ENCODE peak calls at places on chromosomes 4 and X, in eight cellular contexts. One of them, this sample, is unnamed.

GRCh38 chrX:121160987-121161386 is 113.6 kb downstream of the GLUD2 start:
- DNase-seq in progenitor cell of endocrine pancreas: no peak
- DNase-seq in WTC11: no peak
- DNase-seq in osteocyte: no peak
- DNase-seq in GM12865: peak; percentile 43
- DNase-seq in lower lobe of right lung: no peak
- DNase-seq in dorsolateral prefrontal cortex: no peak
- DNase-seq in adrenal gland: no peak
- DNase-seq in this sample: peak; percentile 22

GRCh38 chrX:17706676-17707075 is 30.6 kb upstream of the SCML1 start:
- DNase-seq in progenitor cell of endocrine pancreas: no peak
- DNase-seq in adrenal gland: no peak
- DNase-seq in WTC11: no peak
- DNase-seq in dorsolateral prefrontal cortex: no peak
- DNase-seq in GM12865: no peak
- DNase-seq in osteocyte: no peak
- DNase-seq in lower lobe of right lung: no peak
- DNase-seq in this sample: no peak

GRCh38 chrX:24154490-24155034 is 5.0 kb downstream of the ZFX start:
- DNase-seq in adrenal gland: no peak
- DNase-seq in WTC11: no peak
- DNase-seq in progenitor cell of endocrine pancreas: no peak
- DNase-seq in lower lobe of right lung: no peak
- DNase-seq in GM12865: no peak
- DNase-seq in osteocyte: no peak
- DNase-seq in dorsolateral prefrontal cortex: no peak
- DNase-seq in this sample: no peak

GRCh38 chr4:108788731-108789130 is 25.9 kb upstream of the ETNPPL start:
- DNase-seq in GM12865: no peak
- DNase-seq in progenitor cell of endocrine pancreas: no peak
- DNase-seq in osteocyte: no peak
- DNase-seq in WTC11: no peak
- DNase-seq in adrenal gland: no peak
- DNase-seq in lower lobe of right lung: no peak
- DNase-seq in dorsolateral prefrontal cortex: no peak
- DNase-seq in this sample: no peak

GRCh38 chr4:60648774-60649173 is 551.4 kb upstream of the ADGRL3 start:
- DNase-seq in progenitor cell of endocrine pancreas: no peak
- DNase-seq in GM12865: no peak
- DNase-seq in WTC11: no peak
- DNase-seq in dorsolateral prefrontal cortex: no peak
- DNase-seq in osteocyte: no peak
- DNase-seq in adrenal gland: no peak
- DNase-seq in lower lobe of right lung: no peak
- DNase-seq in this sample: no peak

GRCh38 chrX:118240359-118240758 is 105.5 kb upstream of the WDR44 start:
- DNase-seq in progenitor cell of endocrine pancreas: no peak
- DNase-seq in lower lobe of right lung: no peak
- DNase-seq in osteocyte: no peak
- DNase-seq in WTC11: no peak
- DNase-seq in GM12865: no peak
- DNase-seq in adrenal gland: no peak
- DNase-seq in dorsolateral prefrontal cortex: no peak
- DNase-seq in this sample: no peak

GRCh38 chr4:3074846-3075651 is 568 bp downstream of the HTT start:
- DNase-seq in lower lobe of right lung: peak; percentile 84
- DNase-seq in dorsolateral prefrontal cortex: no peak
- DNase-seq in GM12865: peak; percentile 89
- DNase-seq in WTC11: peak; percentile 71
- DNase-seq in osteocyte: peak; percentile 86
- DNase-seq in progenitor cell of endocrine pancreas: peak; percentile 53
- DNase-seq in adrenal gland: peak; percentile 64
- DNase-seq in this sample: peak; percentile 70

GRCh38 chrX:55111578-55112254 is 22.9 kb downstream of the PAGE2 start:
- DNase-seq in dorsolateral prefrontal cortex: no peak
- DNase-seq in osteocyte: no peak
- DNase-seq in lower lobe of right lung: no peak
- DNase-seq in progenitor cell of endocrine pancreas: no peak
- DNase-seq in GM12865: no peak
- DNase-seq in WTC11: no peak
- DNase-seq in adrenal gland: no peak
- DNase-seq in this sample: no peak

GRCh38 chr4:146643812-146644401 is 5.2 kb downstream of the POU4F2 start:
- DNase-seq in dorsolateral prefrontal cortex: no peak
- DNase-seq in adrenal gland: no peak
- DNase-seq in WTC11: no peak
- DNase-seq in osteocyte: no peak
- DNase-seq in GM12865: peak; percentile 22
- DNase-seq in progenitor cell of endocrine pancreas: no peak
- DNase-seq in lower lobe of right lung: no peak
- DNase-seq in this sample: peak; percentile 51

GRCh38 chrX:130176354-130176776 is 4.6 kb downstream of the RAB33A start:
- DNase-seq in osteocyte: no peak
- DNase-seq in dorsolateral prefrontal cortex: no peak
- DNase-seq in progenitor cell of endocrine pancreas: no peak
- DNase-seq in GM12865: peak; percentile 71
- DNase-seq in adrenal gland: no peak
- DNase-seq in lower lobe of right lung: no peak
- DNase-seq in WTC11: no peak
- DNase-seq in this sample: peak; percentile 48

GRCh38 chr4:76498550-76498949 is 63.5 kb downstream of the SHROOM3 start:
- DNase-seq in dorsolateral prefrontal cortex: no peak
- DNase-seq in GM12865: no peak
- DNase-seq in progenitor cell of endocrine pancreas: no peak
- DNase-seq in WTC11: no peak
- DNase-seq in osteocyte: no peak
- DNase-seq in lower lobe of right lung: no peak
- DNase-seq in adrenal gland: no peak
- DNase-seq in this sample: no peak

GRCh38 chr4:3372933-3373465 is 68.8 kb upstream of the HGFAC start:
- DNase-seq in adrenal gland: peak; percentile 61
- DNase-seq in progenitor cell of endocrine pancreas: no peak
- DNase-seq in GM12865: peak; percentile 75
- DNase-seq in osteocyte: no peak
- DNase-seq in dorsolateral prefrontal cortex: no peak
- DNase-seq in WTC11: no peak
- DNase-seq in lower lobe of right lung: peak; percentile 91
- DNase-seq in this sample: peak; percentile 67

GRCh38 chr4:26355392-26356052 is 34.7 kb downstream of the RBPJ start:
- DNase-seq in GM12865: no peak
- DNase-seq in WTC11: no peak
- DNase-seq in progenitor cell of endocrine pancreas: no peak
- DNase-seq in osteocyte: no peak
- DNase-seq in adrenal gland: no peak
- DNase-seq in dorsolateral prefrontal cortex: no peak
- DNase-seq in lower lobe of right lung: no peak
- DNase-seq in this sample: no peak

GRCh38 chr4:71380721-71381120 is 41.9 kb downstream of the SLC4A4 start:
- DNase-seq in WTC11: no peak
- DNase-seq in GM12865: no peak
- DNase-seq in progenitor cell of endocrine pancreas: no peak
- DNase-seq in dorsolateral prefrontal cortex: no peak
- DNase-seq in adrenal gland: no peak
- DNase-seq in lower lobe of right lung: no peak
- DNase-seq in osteocyte: no peak
- DNase-seq in this sample: no peak

GRCh38 chr4:130210871-130211270 is 1114.9 kb downstream of the C4orf33 start:
- DNase-seq in WTC11: no peak
- DNase-seq in osteocyte: no peak
- DNase-seq in progenitor cell of endocrine pancreas: no peak
- DNase-seq in lower lobe of right lung: no peak
- DNase-seq in dorsolateral prefrontal cortex: no peak
- DNase-seq in adrenal gland: no peak
- DNase-seq in GM12865: no peak
- DNase-seq in this sample: no peak

GRCh38 chr4:127224556-127224955 is 408.2 kb upstream of the INTU start:
- DNase-seq in lower lobe of right lung: no peak
- DNase-seq in dorsolateral prefrontal cortex: no peak
- DNase-seq in osteocyte: no peak
- DNase-seq in WTC11: no peak
- DNase-seq in progenitor cell of endocrine pancreas: no peak
- DNase-seq in adrenal gland: no peak
- DNase-seq in GM12865: no peak
- DNase-seq in this sample: no peak

GRCh38 chr4:74161676-74162450 is 3.9 kb downstream of the MTHFD2L start:
- DNase-seq in lower lobe of right lung: no peak
- DNase-seq in adrenal gland: no peak
- DNase-seq in dorsolateral prefrontal cortex: no peak
- DNase-seq in WTC11: no peak
- DNase-seq in progenitor cell of endocrine pancreas: no peak
- DNase-seq in GM12865: no peak
- DNase-seq in osteocyte: no peak
- DNase-seq in this sample: no peak

GRCh38 chr4:70936200-70936787 is 34.1 kb downstream of the MOB1B start:
- DNase-seq in lower lobe of right lung: no peak
- DNase-seq in progenitor cell of endocrine pancreas: no peak
- DNase-seq in adrenal gland: no peak
- DNase-seq in dorsolateral prefrontal cortex: no peak
- DNase-seq in GM12865: peak; percentile 21
- DNase-seq in WTC11: no peak
- DNase-seq in osteocyte: no peak
- DNase-seq in this sample: no peak

GRCh38 chr4:173167793-173168395 is 717 bp upstream of the GALNT7 start:
- DNase-seq in osteocyte: no peak
- DNase-seq in GM12865: peak; percentile 77
- DNase-seq in dorsolateral prefrontal cortex: no peak
- DNase-seq in WTC11: peak; percentile 49
- DNase-seq in lower lobe of right lung: peak; percentile 60
- DNase-seq in adrenal gland: peak; percentile 31
- DNase-seq in progenitor cell of endocrine pancreas: peak; percentile 28
- DNase-seq in this sample: peak; percentile 33

GRCh38 chrX:143669395-143669794 is 33.5 kb upstream of the SLITRK4 start:
- DNase-seq in WTC11: no peak
- DNase-seq in adrenal gland: no peak
- DNase-seq in osteocyte: no peak
- DNase-seq in dorsolateral prefrontal cortex: no peak
- DNase-seq in GM12865: no peak
- DNase-seq in lower lobe of right lung: no peak
- DNase-seq in progenitor cell of endocrine pancreas: no peak
- DNase-seq in this sample: no peak

GRCh38 chr4:180217070-180217469 is 2026.1 kb upstream of the TENM3 start:
- DNase-seq in lower lobe of right lung: no peak
- DNase-seq in dorsolateral prefrontal cortex: no peak
- DNase-seq in progenitor cell of endocrine pancreas: no peak
- DNase-seq in WTC11: no peak
- DNase-seq in adrenal gland: no peak
- DNase-seq in osteocyte: no peak
- DNase-seq in GM12865: no peak
- DNase-seq in this sample: no peak

GRCh38 chrX:100424012-100424411 is 13.9 kb upstream of the PCDH19 start:
- DNase-seq in GM12865: no peak
- DNase-seq in dorsolateral prefrontal cortex: no peak
- DNase-seq in adrenal gland: no peak
- DNase-seq in progenitor cell of endocrine pancreas: no peak
- DNase-seq in lower lobe of right lung: no peak
- DNase-seq in WTC11: peak; percentile 42
- DNase-seq in osteocyte: no peak
- DNase-seq in this sample: no peak

GRCh38 chr4:105059337-105059736 is 87.3 kb upstream of the TET2 start:
- DNase-seq in WTC11: no peak
- DNase-seq in dorsolateral prefrontal cortex: no peak
- DNase-seq in progenitor cell of endocrine pancreas: no peak
- DNase-seq in adrenal gland: no peak
- DNase-seq in lower lobe of right lung: no peak
- DNase-seq in osteocyte: no peak
- DNase-seq in GM12865: peak; percentile 78
- DNase-seq in this sample: peak; percentile 25

DNA sequence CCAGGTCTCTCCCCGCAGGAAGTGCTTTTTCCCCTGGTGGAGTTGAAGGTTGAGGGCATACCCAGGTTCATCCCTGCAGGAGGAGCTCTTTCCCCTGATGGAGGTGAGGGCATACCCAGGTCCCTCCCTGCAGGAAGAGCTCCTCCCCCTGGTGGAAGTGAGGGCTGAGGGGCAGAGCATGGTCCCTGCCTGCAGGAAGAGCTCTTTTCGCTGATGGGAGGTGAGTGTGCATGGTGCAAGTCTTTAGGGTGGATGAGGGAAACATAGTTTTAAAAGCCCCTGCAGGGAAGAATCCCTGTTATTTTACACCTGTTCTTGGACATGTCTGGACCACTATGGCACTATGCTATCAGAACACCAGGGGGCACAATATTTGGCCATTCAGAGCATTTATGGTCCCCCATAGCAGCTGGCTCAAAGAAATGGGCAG is 43.7 kb upstream of the PUDP start:
- DNase-seq in osteocyte: no peak
- DNase-seq in dorsolateral prefrontal cortex: no peak
- DNase-seq in GM12865: peak; percentile 3
- DNase-seq in lower lobe of right lung: no peak
- DNase-seq in adrenal gland: no peak
- DNase-seq in progenitor cell of endocrine pancreas: no peak
- DNase-seq in WTC11: peak; percentile 37
- DNase-seq in this sample: no peak
- TF ChIP-seq CTCF in osteocyte: peak; percentile 20
- TF ChIP-seq CTCF in dorsolateral prefrontal cortex: no peak
- TF ChIP-seq CTCF in GM12865: peak; percentile 12
- TF ChIP-seq CTCF in lower lobe of right lung: no peak
- TF ChIP-seq CTCF in adrenal gland: no peak
- TF ChIP-seq CTCF in progenitor cell of endocrine pancreas: peak; percentile 32
- TF ChIP-seq CTCF in WTC11: no peak
- TF ChIP-seq CTCF in this sample: no peak

DNA sequence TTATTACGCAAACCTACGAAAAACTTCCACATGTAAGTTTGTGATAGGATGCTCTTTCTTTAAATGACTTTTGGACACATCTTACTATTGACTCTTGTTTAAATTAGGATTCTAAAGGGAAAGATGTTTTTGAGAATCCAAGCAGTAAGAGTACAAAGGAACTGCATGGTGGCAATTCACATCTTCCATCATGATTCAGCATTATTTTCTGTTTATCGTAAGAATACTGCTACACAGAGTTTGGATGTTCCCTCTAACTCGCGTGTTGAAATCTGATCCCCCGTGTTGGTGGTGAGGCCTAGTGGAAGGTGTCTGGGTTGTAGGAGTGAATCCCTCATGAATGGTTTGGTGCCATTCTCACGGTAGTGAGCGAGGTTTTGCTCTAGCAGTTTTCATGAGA is 371.8 kb upstream of the FTHL17 start:
- DNase-seq in osteocyte: no peak
- DNase-seq in adrenal gland: no peak
- DNase-seq in WTC11: no peak
- DNase-seq in GM12865: no peak
- DNase-seq in lower lobe of right lung: no peak
- DNase-seq in progenitor cell of endocrine pancreas: no peak
- DNase-seq in dorsolateral prefrontal cortex: no peak
- DNase-seq in this sample: no peak
- TF ChIP-seq CTCF in osteocyte: no peak
- TF ChIP-seq CTCF in adrenal gland: no peak
- TF ChIP-seq CTCF in WTC11: no peak
- TF ChIP-seq CTCF in GM12865: no peak
- TF ChIP-seq CTCF in lower lobe of right lung: no peak
- TF ChIP-seq CTCF in progenitor cell of endocrine pancreas: no peak
- TF ChIP-seq CTCF in dorsolateral prefrontal cortex: no peak
- TF ChIP-seq CTCF in this sample: no peak

GRCh38 chr4:58166496-58166895 is 1056.3 kb upstream of the IGFBP7 start:
- DNase-seq in dorsolateral prefrontal cortex: no peak
- DNase-seq in adrenal gland: no peak
- DNase-seq in osteocyte: no peak
- DNase-seq in lower lobe of right lung: no peak
- DNase-seq in progenitor cell of endocrine pancreas: no peak
- DNase-seq in WTC11: no peak
- DNase-seq in GM12865: no peak
- DNase-seq in this sample: no peak
- TF ChIP-seq CTCF in dorsolateral prefrontal cortex: no peak
- TF ChIP-seq CTCF in adrenal gland: no peak
- TF ChIP-seq CTCF in osteocyte: no peak
- TF ChIP-seq CTCF in lower lobe of right lung: no peak
- TF ChIP-seq CTCF in progenitor cell of endocrine pancreas: no peak
- TF ChIP-seq CTCF in WTC11: no peak
- TF ChIP-seq CTCF in GM12865: no peak
- TF ChIP-seq CTCF in this sample: no peak

GRCh38 chrX:26649534-26649933 is 433.6 kb downstream of the MAGEB5 start:
- DNase-seq in lower lobe of right lung: no peak
- DNase-seq in progenitor cell of endocrine pancreas: no peak
- DNase-seq in osteocyte: no peak
- DNase-seq in WTC11: no peak
- DNase-seq in GM12865: peak; percentile 43
- DNase-seq in adrenal gland: no peak
- DNase-seq in dorsolateral prefrontal cortex: no peak
- DNase-seq in this sample: peak; percentile 15
- TF ChIP-seq CTCF in lower lobe of right lung: no peak
- TF ChIP-seq CTCF in progenitor cell of endocrine pancreas: peak; percentile 51
- TF ChIP-seq CTCF in osteocyte: peak; percentile 47
- TF ChIP-seq CTCF in WTC11: peak; percentile 45
- TF ChIP-seq CTCF in GM12865: peak; percentile 42
- TF ChIP-seq CTCF in adrenal gland: peak; percentile 9
- TF ChIP-seq CTCF in dorsolateral prefrontal cortex: peak; percentile 39
- TF ChIP-seq CTCF in this sample: peak; percentile 33

This sample was measured in GM13976.